ENCODE peak calls at places on chromosomes 6 and 20, in five cellular contexts. One of them, this sample, is unnamed.

GRCh38 chr6:87745966-87746721 is 44.1 kb upstream of the AKIRIN2 start:
- DNase-seq in pancreas: no peak
- DNase-seq in uterus: no peak
- DNase-seq in AG04450: no peak
- DNase-seq in suprapubic skin: no peak
- DNase-seq in this sample: no peak

GRCh38 chr20:22492497-22492896 is 91.9 kb downstream of the FOXA2 start:
- DNase-seq in pancreas: no peak
- DNase-seq in uterus: no peak
- DNase-seq in AG04450: no peak
- DNase-seq in suprapubic skin: no peak
- DNase-seq in this sample: no peak

GRCh38 chr6:158596861-158597260 is 37.0 kb downstream of the TMEM181 start:
- DNase-seq in pancreas: no peak
- DNase-seq in uterus: no peak
- DNase-seq in AG04450: no peak
- DNase-seq in suprapubic skin: no peak
- DNase-seq in this sample: no peak

GRCh38 chr6:10400330-10400729 is 14.5 kb downstream of the TFAP2A start:
- DNase-seq in pancreas: no peak
- DNase-seq in uterus: no peak
- DNase-seq in AG04450: no peak
- DNase-seq in suprapubic skin: no peak
- DNase-seq in this sample: no peak

GRCh38 chr20:52210037-52210990 is 18.7 kb upstream of the ZFP64 start:
- DNase-seq in pancreas: no peak
- DNase-seq in uterus: no peak
- DNase-seq in AG04450: no peak
- DNase-seq in suprapubic skin: no peak
- DNase-seq in this sample: no peak

GRCh38 chr6:18444176-18444575 is 57.0 kb downstream of the RNF144B start:
- DNase-seq in pancreas: no peak
- DNase-seq in uterus: no peak
- DNase-seq in AG04450: no peak
- DNase-seq in suprapubic skin: no peak
- DNase-seq in this sample: no peak

GRCh38 chr6:76574746-76575145 is 502.3 kb upstream of the IMPG1 start:
- DNase-seq in pancreas: no peak
- DNase-seq in uterus: no peak
- DNase-seq in AG04450: no peak
- DNase-seq in suprapubic skin: no peak
- DNase-seq in this sample: no peak

GRCh38 chr6:117837268-117837667 is 69.8 kb upstream of the SLC35F1 start:
- DNase-seq in pancreas: no peak
- DNase-seq in uterus: no peak
- DNase-seq in AG04450: no peak
- DNase-seq in suprapubic skin: no peak
- DNase-seq in this sample: no peak

GRCh38 chr20:48787861-48788375 is 39.9 kb downstream of the PREX1 start:
- DNase-seq in pancreas: no peak
- DNase-seq in uterus: no peak
- DNase-seq in AG04450: no peak
- DNase-seq in suprapubic skin: no peak
- DNase-seq in this sample: no peak

GRCh38 chr20:38790210-38791053 is 15.1 kb upstream of the PPP1R16B start:
- DNase-seq in pancreas: no peak
- DNase-seq in uterus: no peak
- DNase-seq in AG04450: no peak
- DNase-seq in suprapubic skin: no peak
- DNase-seq in this sample: no peak
- H3K27ac ChIP-seq in pancreas: no peak
- H3K27ac ChIP-seq in uterus: no peak
- H3K27ac ChIP-seq in AG04450: no peak
- H3K27ac ChIP-seq in suprapubic skin: no peak
- H3K27ac ChIP-seq in this sample: no peak

GRCh38 chr20:33827629-33828325 is 16.6 kb downstream of the CHMP4B start:
- DNase-seq in pancreas: no peak
- DNase-seq in uterus: no peak
- DNase-seq in AG04450: no peak
- DNase-seq in suprapubic skin: no peak
- DNase-seq in this sample: no peak
- H3K27ac ChIP-seq in pancreas: no peak
- H3K27ac ChIP-seq in uterus: no peak
- H3K27ac ChIP-seq in AG04450: no peak
- H3K27ac ChIP-seq in suprapubic skin: no peak
- H3K27ac ChIP-seq in this sample: peak

GRCh38 chr6:144248470-144249301 is 36.4 kb upstream of the UTRN start:
- DNase-seq in pancreas: no peak
- DNase-seq in uterus: no peak
- DNase-seq in AG04450: peak
- DNase-seq in suprapubic skin: no peak
- DNase-seq in this sample: no peak
- H3K27ac ChIP-seq in pancreas: no peak
- H3K27ac ChIP-seq in uterus: peak
- H3K27ac ChIP-seq in AG04450: no peak
- H3K27ac ChIP-seq in suprapubic skin: peak
- H3K27ac ChIP-seq in this sample: no peak

GRCh38 chr6:17281100-17281496 is at the start of gene RBM24:
- DNase-seq in pancreas: peak
- DNase-seq in uterus: peak
- DNase-seq in AG04450: peak
- DNase-seq in suprapubic skin: no peak
- DNase-seq in this sample: no peak
- H3K27ac ChIP-seq in pancreas: no peak
- H3K27ac ChIP-seq in uterus: peak
- H3K27ac ChIP-seq in AG04450: peak
- H3K27ac ChIP-seq in suprapubic skin: peak
- H3K27ac ChIP-seq in this sample: peak

GRCh38 chr20:13783528-13783927 is 1.2 kb downstream of the ESF1 start:
- DNase-seq in pancreas: no peak
- DNase-seq in uterus: no peak
- DNase-seq in AG04450: no peak
- DNase-seq in suprapubic skin: no peak
- DNase-seq in this sample: no peak
- H3K27ac ChIP-seq in pancreas: no peak
- H3K27ac ChIP-seq in uterus: no peak
- H3K27ac ChIP-seq in AG04450: no peak
- H3K27ac ChIP-seq in suprapubic skin: no peak
- H3K27ac ChIP-seq in this sample: no peak

GRCh38 chr6:163147988-163148387 is 266.5 kb upstream of the QKI start:
- DNase-seq in pancreas: no peak
- DNase-seq in uterus: no peak
- DNase-seq in AG04450: no peak
- DNase-seq in suprapubic skin: no peak
- DNase-seq in this sample: no peak
- H3K27ac ChIP-seq in pancreas: no peak
- H3K27ac ChIP-seq in uterus: no peak
- H3K27ac ChIP-seq in AG04450: no peak
- H3K27ac ChIP-seq in suprapubic skin: no peak
- H3K27ac ChIP-seq in this sample: peak

GRCh38 chr6:139763468-139764214 is 389.2 kb upstream of the CITED2 start:
- DNase-seq in pancreas: no peak
- DNase-seq in uterus: no peak
- DNase-seq in AG04450: no peak
- DNase-seq in suprapubic skin: no peak
- DNase-seq in this sample: no peak
- H3K27ac ChIP-seq in pancreas: peak
- H3K27ac ChIP-seq in uterus: peak
- H3K27ac ChIP-seq in AG04450: peak
- H3K27ac ChIP-seq in suprapubic skin: peak
- H3K27ac ChIP-seq in this sample: no peak

DNA sequence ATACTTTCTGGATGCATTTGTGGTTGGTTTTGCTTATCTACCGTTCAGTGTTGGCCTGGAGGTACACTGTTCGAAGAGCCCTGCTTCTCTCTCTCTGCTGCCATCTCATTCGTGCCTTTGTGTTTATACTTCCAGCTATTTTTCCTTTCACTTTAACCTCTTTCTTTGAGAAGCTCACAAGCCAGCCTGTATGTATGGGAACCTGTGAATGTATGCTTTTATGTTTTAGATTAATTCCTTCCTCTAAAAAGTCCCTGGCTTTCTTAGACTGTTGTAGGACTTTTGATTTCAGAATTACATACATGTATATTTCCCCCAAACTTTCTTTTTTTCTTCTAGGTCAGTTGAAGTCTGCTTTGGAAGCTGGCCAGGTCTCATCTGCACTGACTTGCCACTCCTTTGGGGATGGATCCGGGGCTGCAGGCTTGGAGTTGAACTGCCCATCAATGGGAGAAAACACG is 83.0 kb downstream of the SCAND1 start:
- DNase-seq in pancreas: no peak
- DNase-seq in uterus: peak
- DNase-seq in AG04450: no peak
- DNase-seq in suprapubic skin: no peak
- DNase-seq in this sample: no peak
- H3K27ac ChIP-seq in pancreas: no peak
- H3K27ac ChIP-seq in uterus: peak
- H3K27ac ChIP-seq in AG04450: no peak
- H3K27ac ChIP-seq in suprapubic skin: peak
- H3K27ac ChIP-seq in this sample: no peak

This sample was measured in caudate nucleus.